ENCODE peak calls at places on chromosomes 3 and 15, in nine cellular contexts. One of them, this sample, is unnamed.

GRCh38 chr3:138027821-138028220 is 17.9 kb downstream of the CLDN18 start:
- DNase-seq in T-cell: no peak
- DNase-seq in adrenal gland: no peak
- DNase-seq in activated CD4-positive, alpha-beta T cell treated with anti-CD3 and anti-CD28 coated beads, Interleukin-2, amount 50 U/mL, for 48 hours: no peak
- DNase-seq in GM12864: no peak
- DNase-seq in keratinocyte: no peak
- DNase-seq in AG09309: no peak
- DNase-seq in PC-3: no peak
- DNase-seq in adipocyte: no peak
- DNase-seq in this sample: no peak

GRCh38 chr3:192957441-192957951 is 39.8 kb upstream of the MB21D2 start:
- DNase-seq in T-cell: no peak
- DNase-seq in adrenal gland: peak
- DNase-seq in activated CD4-positive, alpha-beta T cell treated with anti-CD3 and anti-CD28 coated beads, Interleukin-2, amount 50 U/mL, for 48 hours: peak
- DNase-seq in GM12864: no peak
- DNase-seq in keratinocyte: no peak
- DNase-seq in AG09309: peak
- DNase-seq in PC-3: peak
- DNase-seq in adipocyte: peak
- DNase-seq in this sample: peak

GRCh38 chr3:190497809-190498208 is 16.1 kb upstream of the IL1RAP start:
- DNase-seq in T-cell: no peak
- DNase-seq in adrenal gland: no peak
- DNase-seq in activated CD4-positive, alpha-beta T cell treated with anti-CD3 and anti-CD28 coated beads, Interleukin-2, amount 50 U/mL, for 48 hours: no peak
- DNase-seq in GM12864: no peak
- DNase-seq in keratinocyte: no peak
- DNase-seq in AG09309: no peak
- DNase-seq in PC-3: peak
- DNase-seq in adipocyte: no peak
- DNase-seq in this sample: no peak

GRCh38 chr3:168156479-168156878 is 60.8 kb upstream of the GOLIM4 start:
- DNase-seq in T-cell: no peak
- DNase-seq in adrenal gland: no peak
- DNase-seq in activated CD4-positive, alpha-beta T cell treated with anti-CD3 and anti-CD28 coated beads, Interleukin-2, amount 50 U/mL, for 48 hours: no peak
- DNase-seq in GM12864: no peak
- DNase-seq in keratinocyte: no peak
- DNase-seq in AG09309: no peak
- DNase-seq in PC-3: no peak
- DNase-seq in adipocyte: no peak
- DNase-seq in this sample: no peak

GRCh38 chr15:40364259-40364658 is 6.2 kb downstream of the DISP2 start:
- DNase-seq in T-cell: no peak
- DNase-seq in adrenal gland: no peak
- DNase-seq in activated CD4-positive, alpha-beta T cell treated with anti-CD3 and anti-CD28 coated beads, Interleukin-2, amount 50 U/mL, for 48 hours: no peak
- DNase-seq in GM12864: no peak
- DNase-seq in keratinocyte: no peak
- DNase-seq in AG09309: no peak
- DNase-seq in PC-3: no peak
- DNase-seq in adipocyte: no peak
- DNase-seq in this sample: no peak

GRCh38 chr3:161413127-161413854 is 42.0 kb upstream of the SPTSSB start:
- DNase-seq in T-cell: no peak
- DNase-seq in adrenal gland: peak
- DNase-seq in activated CD4-positive, alpha-beta T cell treated with anti-CD3 and anti-CD28 coated beads, Interleukin-2, amount 50 U/mL, for 48 hours: no peak
- DNase-seq in GM12864: no peak
- DNase-seq in keratinocyte: no peak
- DNase-seq in AG09309: no peak
- DNase-seq in PC-3: peak
- DNase-seq in adipocyte: peak
- DNase-seq in this sample: no peak

GRCh38 chr3:10344147-10344943 is 23.4 kb upstream of the SEC13 start:
- DNase-seq in T-cell: peak
- DNase-seq in adrenal gland: peak
- DNase-seq in activated CD4-positive, alpha-beta T cell treated with anti-CD3 and anti-CD28 coated beads, Interleukin-2, amount 50 U/mL, for 48 hours: peak
- DNase-seq in GM12864: no peak
- DNase-seq in keratinocyte: no peak
- DNase-seq in AG09309: no peak
- DNase-seq in PC-3: peak
- DNase-seq in adipocyte: peak
- DNase-seq in this sample: no peak

GRCh38 chr15:89766357-89767311 is 9.5 kb upstream of the MESP2 start:
- DNase-seq in T-cell: no peak
- DNase-seq in adrenal gland: no peak
- DNase-seq in activated CD4-positive, alpha-beta T cell treated with anti-CD3 and anti-CD28 coated beads, Interleukin-2, amount 50 U/mL, for 48 hours: no peak
- DNase-seq in GM12864: no peak
- DNase-seq in keratinocyte: no peak
- DNase-seq in AG09309: no peak
- DNase-seq in PC-3: no peak
- DNase-seq in adipocyte: no peak
- DNase-seq in this sample: no peak

GRCh38 chr3:25783661-25784512 is 644 bp upstream of the NGLY1 start:
- DNase-seq in T-cell: no peak
- DNase-seq in adrenal gland: peak
- DNase-seq in activated CD4-positive, alpha-beta T cell treated with anti-CD3 and anti-CD28 coated beads, Interleukin-2, amount 50 U/mL, for 48 hours: no peak
- DNase-seq in GM12864: no peak
- DNase-seq in keratinocyte: no peak
- DNase-seq in AG09309: no peak
- DNase-seq in PC-3: peak
- DNase-seq in adipocyte: peak
- DNase-seq in this sample: no peak

GRCh38 chr3:13665582-13666226 is 116.8 kb downstream of the FBLN2 start:
- DNase-seq in T-cell: no peak
- DNase-seq in adrenal gland: peak
- DNase-seq in activated CD4-positive, alpha-beta T cell treated with anti-CD3 and anti-CD28 coated beads, Interleukin-2, amount 50 U/mL, for 48 hours: no peak
- DNase-seq in GM12864: no peak
- DNase-seq in keratinocyte: no peak
- DNase-seq in AG09309: no peak
- DNase-seq in PC-3: no peak
- DNase-seq in adipocyte: no peak
- DNase-seq in this sample: no peak

GRCh38 chr3:58991623-58992022 is 58.2 kb downstream of the CFAP20DC start:
- DNase-seq in T-cell: no peak
- DNase-seq in adrenal gland: no peak
- DNase-seq in activated CD4-positive, alpha-beta T cell treated with anti-CD3 and anti-CD28 coated beads, Interleukin-2, amount 50 U/mL, for 48 hours: no peak
- DNase-seq in GM12864: no peak
- DNase-seq in keratinocyte: no peak
- DNase-seq in AG09309: no peak
- DNase-seq in PC-3: no peak
- DNase-seq in adipocyte: no peak
- DNase-seq in this sample: no peak

GRCh38 chr3:147313513-147313912 is 92.8 kb downstream of the ZIC4 start:
- DNase-seq in T-cell: no peak
- DNase-seq in adrenal gland: no peak
- DNase-seq in activated CD4-positive, alpha-beta T cell treated with anti-CD3 and anti-CD28 coated beads, Interleukin-2, amount 50 U/mL, for 48 hours: no peak
- DNase-seq in GM12864: no peak
- DNase-seq in keratinocyte: no peak
- DNase-seq in AG09309: no peak
- DNase-seq in PC-3: no peak
- DNase-seq in adipocyte: no peak
- DNase-seq in this sample: no peak

GRCh38 chr3:52237659-52238172 is 1.2 kb downstream of the TWF2 start:
- DNase-seq in T-cell: no peak
- DNase-seq in adrenal gland: peak
- DNase-seq in activated CD4-positive, alpha-beta T cell treated with anti-CD3 and anti-CD28 coated beads, Interleukin-2, amount 50 U/mL, for 48 hours: no peak
- DNase-seq in GM12864: no peak
- DNase-seq in keratinocyte: no peak
- DNase-seq in AG09309: peak
- DNase-seq in PC-3: peak
- DNase-seq in adipocyte: peak
- DNase-seq in this sample: no peak

GRCh38 chr3:52396907-52397591 is 47.9 kb downstream of the SEMA3G start:
- DNase-seq in T-cell: no peak
- DNase-seq in adrenal gland: no peak
- DNase-seq in activated CD4-positive, alpha-beta T cell treated with anti-CD3 and anti-CD28 coated beads, Interleukin-2, amount 50 U/mL, for 48 hours: no peak
- DNase-seq in GM12864: no peak
- DNase-seq in keratinocyte: no peak
- DNase-seq in AG09309: no peak
- DNase-seq in PC-3: no peak
- DNase-seq in adipocyte: no peak
- DNase-seq in this sample: no peak

GRCh38 chr15:79376383-79376782 is 55.8 kb upstream of the MINAR1 start:
- DNase-seq in T-cell: no peak
- DNase-seq in adrenal gland: no peak
- DNase-seq in activated CD4-positive, alpha-beta T cell treated with anti-CD3 and anti-CD28 coated beads, Interleukin-2, amount 50 U/mL, for 48 hours: no peak
- DNase-seq in GM12864: no peak
- DNase-seq in keratinocyte: no peak
- DNase-seq in AG09309: no peak
- DNase-seq in PC-3: no peak
- DNase-seq in adipocyte: no peak
- DNase-seq in this sample: no peak

GRCh38 chr15:73950479-73951043 is 24.3 kb downstream of the LOXL1 start:
- DNase-seq in T-cell: no peak
- DNase-seq in adrenal gland: no peak
- DNase-seq in activated CD4-positive, alpha-beta T cell treated with anti-CD3 and anti-CD28 coated beads, Interleukin-2, amount 50 U/mL, for 48 hours: no peak
- DNase-seq in GM12864: no peak
- DNase-seq in keratinocyte: no peak
- DNase-seq in AG09309: no peak
- DNase-seq in PC-3: no peak
- DNase-seq in adipocyte: no peak
- DNase-seq in this sample: no peak

GRCh38 chr3:133330542-133330941 is 69.3 kb upstream of the BFSP2 start:
- DNase-seq in T-cell: no peak
- DNase-seq in adrenal gland: no peak
- DNase-seq in activated CD4-positive, alpha-beta T cell treated with anti-CD3 and anti-CD28 coated beads, Interleukin-2, amount 50 U/mL, for 48 hours: no peak
- DNase-seq in GM12864: no peak
- DNase-seq in keratinocyte: no peak
- DNase-seq in AG09309: no peak
- DNase-seq in PC-3: no peak
- DNase-seq in adipocyte: no peak
- DNase-seq in this sample: no peak

GRCh38 chr3:196287405-196288140 is at the start of gene PCYT1A:
- DNase-seq in T-cell: peak
- DNase-seq in adrenal gland: peak
- DNase-seq in activated CD4-positive, alpha-beta T cell treated with anti-CD3 and anti-CD28 coated beads, Interleukin-2, amount 50 U/mL, for 48 hours: peak
- DNase-seq in GM12864: peak
- DNase-seq in keratinocyte: peak
- DNase-seq in AG09309: peak
- DNase-seq in PC-3: peak
- DNase-seq in adipocyte: peak
- DNase-seq in this sample: peak

GRCh38 chr15:68151277-68151676 is 53.9 kb downstream of the CALML4 start:
- DNase-seq in T-cell: no peak
- DNase-seq in adrenal gland: no peak
- DNase-seq in activated CD4-positive, alpha-beta T cell treated with anti-CD3 and anti-CD28 coated beads, Interleukin-2, amount 50 U/mL, for 48 hours: no peak
- DNase-seq in GM12864: no peak
- DNase-seq in keratinocyte: no peak
- DNase-seq in AG09309: no peak
- DNase-seq in PC-3: no peak
- DNase-seq in adipocyte: peak
- DNase-seq in this sample: no peak

GRCh38 chr3:8020047-8020446 is 481.6 kb upstream of the LMCD1 start:
- DNase-seq in T-cell: no peak
- DNase-seq in adrenal gland: no peak
- DNase-seq in activated CD4-positive, alpha-beta T cell treated with anti-CD3 and anti-CD28 coated beads, Interleukin-2, amount 50 U/mL, for 48 hours: no peak
- DNase-seq in GM12864: no peak
- DNase-seq in keratinocyte: no peak
- DNase-seq in AG09309: no peak
- DNase-seq in PC-3: no peak
- DNase-seq in adipocyte: no peak
- DNase-seq in this sample: no peak

GRCh38 chr15:42344763-42345162 is 14.5 kb upstream of the CAPN3 start:
- DNase-seq in T-cell: no peak
- DNase-seq in adrenal gland: no peak
- DNase-seq in activated CD4-positive, alpha-beta T cell treated with anti-CD3 and anti-CD28 coated beads, Interleukin-2, amount 50 U/mL, for 48 hours: no peak
- DNase-seq in GM12864: no peak
- DNase-seq in keratinocyte: no peak
- DNase-seq in AG09309: peak
- DNase-seq in PC-3: peak
- DNase-seq in adipocyte: peak
- DNase-seq in this sample: no peak

GRCh38 chr3:131762981-131763380 is 260.2 kb upstream of the MRPL3 start:
- DNase-seq in T-cell: no peak
- DNase-seq in adrenal gland: no peak
- DNase-seq in activated CD4-positive, alpha-beta T cell treated with anti-CD3 and anti-CD28 coated beads, Interleukin-2, amount 50 U/mL, for 48 hours: no peak
- DNase-seq in GM12864: no peak
- DNase-seq in keratinocyte: no peak
- DNase-seq in AG09309: peak
- DNase-seq in PC-3: no peak
- DNase-seq in adipocyte: peak
- DNase-seq in this sample: no peak

GRCh38 chr3:7508821-7509220 is 647.9 kb downstream of the GRM7 start:
- DNase-seq in T-cell: no peak
- DNase-seq in adrenal gland: no peak
- DNase-seq in activated CD4-positive, alpha-beta T cell treated with anti-CD3 and anti-CD28 coated beads, Interleukin-2, amount 50 U/mL, for 48 hours: no peak
- DNase-seq in GM12864: no peak
- DNase-seq in keratinocyte: no peak
- DNase-seq in AG09309: no peak
- DNase-seq in PC-3: no peak
- DNase-seq in adipocyte: no peak
- DNase-seq in this sample: no peak

GRCh38 chr3:48459773-48460516 is 13.4 kb downstream of the ATRIP start:
- DNase-seq in T-cell: no peak
- DNase-seq in adrenal gland: no peak
- DNase-seq in activated CD4-positive, alpha-beta T cell treated with anti-CD3 and anti-CD28 coated beads, Interleukin-2, amount 50 U/mL, for 48 hours: no peak
- DNase-seq in GM12864: no peak
- DNase-seq in keratinocyte: no peak
- DNase-seq in AG09309: no peak
- DNase-seq in PC-3: no peak
- DNase-seq in adipocyte: no peak
- DNase-seq in this sample: no peak

GRCh38 chr3:138365991-138366759 is 17.8 kb downstream of the MRAS start:
- DNase-seq in T-cell: no peak
- DNase-seq in adrenal gland: no peak
- DNase-seq in activated CD4-positive, alpha-beta T cell treated with anti-CD3 and anti-CD28 coated beads, Interleukin-2, amount 50 U/mL, for 48 hours: no peak
- DNase-seq in GM12864: no peak
- DNase-seq in keratinocyte: no peak
- DNase-seq in AG09309: no peak
- DNase-seq in PC-3: no peak
- DNase-seq in adipocyte: no peak
- DNase-seq in this sample: no peak

GRCh38 chr3:134650431-134651346 is at the start of gene KY:
- DNase-seq in T-cell: no peak
- DNase-seq in adrenal gland: peak
- DNase-seq in activated CD4-positive, alpha-beta T cell treated with anti-CD3 and anti-CD28 coated beads, Interleukin-2, amount 50 U/mL, for 48 hours: no peak
- DNase-seq in GM12864: no peak
- DNase-seq in keratinocyte: no peak
- DNase-seq in AG09309: no peak
- DNase-seq in PC-3: no peak
- DNase-seq in adipocyte: peak
- DNase-seq in this sample: no peak

GRCh38 chr3:123799544-123800351 is 84.4 kb downstream of the MYLK start:
- DNase-seq in T-cell: no peak
- DNase-seq in adrenal gland: no peak
- DNase-seq in activated CD4-positive, alpha-beta T cell treated with anti-CD3 and anti-CD28 coated beads, Interleukin-2, amount 50 U/mL, for 48 hours: no peak
- DNase-seq in GM12864: no peak
- DNase-seq in keratinocyte: peak
- DNase-seq in AG09309: no peak
- DNase-seq in PC-3: no peak
- DNase-seq in adipocyte: peak
- DNase-seq in this sample: no peak

GRCh38 chr3:155014953-155015352 is 65.2 kb upstream of the MME start:
- DNase-seq in T-cell: no peak
- DNase-seq in adrenal gland: no peak
- DNase-seq in activated CD4-positive, alpha-beta T cell treated with anti-CD3 and anti-CD28 coated beads, Interleukin-2, amount 50 U/mL, for 48 hours: no peak
- DNase-seq in GM12864: no peak
- DNase-seq in keratinocyte: no peak
- DNase-seq in AG09309: no peak
- DNase-seq in PC-3: no peak
- DNase-seq in adipocyte: no peak
- DNase-seq in this sample: no peak

GRCh38 chr15:94894056-94894455 is 662.7 kb downstream of the MCTP2 start:
- DNase-seq in T-cell: no peak
- DNase-seq in adrenal gland: no peak
- DNase-seq in activated CD4-positive, alpha-beta T cell treated with anti-CD3 and anti-CD28 coated beads, Interleukin-2, amount 50 U/mL, for 48 hours: no peak
- DNase-seq in GM12864: no peak
- DNase-seq in keratinocyte: no peak
- DNase-seq in AG09309: no peak
- DNase-seq in PC-3: no peak
- DNase-seq in adipocyte: no peak
- DNase-seq in this sample: no peak

GRCh38 chr3:94173667-94174434 is 111.0 kb downstream of the NSUN3 start:
- DNase-seq in T-cell: no peak
- DNase-seq in adrenal gland: no peak
- DNase-seq in activated CD4-positive, alpha-beta T cell treated with anti-CD3 and anti-CD28 coated beads, Interleukin-2, amount 50 U/mL, for 48 hours: no peak
- DNase-seq in GM12864: no peak
- DNase-seq in keratinocyte: no peak
- DNase-seq in AG09309: no peak
- DNase-seq in PC-3: peak
- DNase-seq in adipocyte: no peak
- DNase-seq in this sample: no peak

GRCh38 chr3:160667452-160667851 is 9.5 kb upstream of the ARL14 start:
- DNase-seq in T-cell: no peak
- DNase-seq in adrenal gland: peak
- DNase-seq in activated CD4-positive, alpha-beta T cell treated with anti-CD3 and anti-CD28 coated beads, Interleukin-2, amount 50 U/mL, for 48 hours: no peak
- DNase-seq in GM12864: no peak
- DNase-seq in keratinocyte: peak
- DNase-seq in AG09309: peak
- DNase-seq in PC-3: peak
- DNase-seq in adipocyte: peak
- DNase-seq in this sample: no peak